ENCODE peak calls at places on chromosome 14, in nine cellular contexts. U is stimulated activated naive B cell treated with anti-CD40 and anti-IgM and Interleukin-4, amounts not matched to agents 10 μg/mL and 1 μg/mL and 100 μg/mL, for 72 hours; Z is cardiac fibroblast; V is fibroblast of mammary gland; B is stimulated activated CD4-positive, alpha-beta T cell treated with anti-CD3 and anti-CD28 coated beads, Interleukin-2, amount 100 ng/mL, for 24 hours; T is AG09309; L is Caki2; X is lower leg skin; F is activated CD4-positive, CD25-positive, alpha-beta regulatory T cell. S is an unnamed sample.

GRCh38 chr14:88258026-88258425 is 65.0 kb downstream of the KCNK10 start:
- DNase-seq in T (no peak), X (no peak), F (no peak), V (no peak), B (no peak), L (no peak), Z (no peak), U (no peak), S (no peak)

GRCh38 chr14:96648506-96649326 is 146.5 kb downstream of the PAPOLA start:
- DNase-seq in F (no peak), X (no peak), Z (no peak), V (no peak), L (no peak), U (no peak), T (no peak), B (no peak), S (no peak)

GRCh38 chr14:32404784-32405573 is 75.9 kb downstream of the AKAP6 start:
- DNase-seq in Z (no peak), U (no peak), V (no peak), B (no peak), X (no peak), F (no peak), T (no peak), L (no peak), S (no peak)

GRCh38 chr14:93811611-93812010 is 23.3 kb upstream of the PRIMA1 start:
- DNase-seq in V (no peak), X (no peak), U (no peak), F (no peak), B (no peak), T (no peak), Z (no peak), L (no peak), S (no peak)

GRCh38 chr14:74085047-74085637 is 386 bp downstream of the LIN52 start:
- DNase-seq in T (no peak), L (no peak), B (no peak), V (peak), Z (peak), U (peak), X (peak), F (no peak), S (peak)

GRCh38 chr14:69090187-69090789 is 62.6 kb downstream of the DCAF5 start:
- DNase-seq in X (no peak), U (no peak), B (peak), L (no peak), T (no peak), Z (peak), V (peak), F (no peak), S (peak)

GRCh38 chr14:53814371-53814770 is 142.3 kb downstream of the BMP4 start:
- DNase-seq in B (no peak), X (no peak), U (no peak), T (no peak), L (no peak), V (peak), Z (peak), F (no peak), S (no peak)

GRCh38 chr14:72479471-72479931 is 414.4 kb downstream of the DPF3 start:
- DNase-seq in F (no peak), V (no peak), L (peak), X (no peak), Z (no peak), T (no peak), U (no peak), B (no peak), S (no peak)

GRCh38 chr14:69464379-69464778 is 20.1 kb upstream of the PLEKHD1 start:
- DNase-seq in U (no peak), B (no peak), V (no peak), F (no peak), Z (peak), T (no peak), X (no peak), L (no peak), S (no peak)

GRCh38 chr14:101737414-101738367 is 23.8 kb upstream of the PPP2R5C start:
- DNase-seq in F (no peak), U (no peak), L (no peak), T (no peak), Z (no peak), B (no peak), V (no peak), X (no peak), S (peak)

GRCh38 chr14:29810657-29811056 is 117.0 kb downstream of the PRKD1 start:
- DNase-seq in Z (no peak), U (no peak), F (no peak), B (no peak), T (peak), L (no peak), X (no peak), V (peak), S (no peak)

GRCh38 chr14:101830271-101830670 is 68.8 kb downstream of the PPP2R5C start:
- DNase-seq in L (no peak), U (no peak), X (no peak), Z (no peak), V (no peak), F (no peak), B (no peak), T (no peak), S (no peak)

GRCh38 chr14:101193845-101194355 is 290.4 kb upstream of the RTL1 start:
- DNase-seq in B (no peak), V (no peak), X (no peak), F (no peak), L (no peak), Z (no peak), T (no peak), U (no peak), S (no peak)

GRCh38 chr14:67554341-67554740 is 21.3 kb downstream of the PLEKHH1 start:
- DNase-seq in V (no peak), X (no peak), F (no peak), L (no peak), U (no peak), T (no peak), B (no peak), Z (no peak), S (no peak)